ENCODE peak calls at places on chromosomes 3 and 15, in ten cellular contexts. B is ovary; V is K562; F is stomach; G is CD4-positive, alpha-beta memory T cell; J is PC-3; M is uterus; L is GM23248; T is OCI-LY7; O is left ventricle myocardium inferior. U is an unnamed sample.

GRCh38 chr3:139491027-139491700 is 14.8 kb upstream of the RBP2 start:
- DNase-seq in B (no peak), V (no peak), F (no peak), G (no peak), J (peak; percentile 1), M (no peak), L (no peak), T (no peak), O (no peak), U (no peak)

GRCh38 chr15:60006808-60007346 is 2.8 kb downstream of the FOXB1 start:
- DNase-seq in B (no peak), V (no peak), F (no peak), G (no peak), J (no peak), M (no peak), L (no peak), T (no peak), O (no peak), U (no peak)

GRCh38 chr15:73480051-73480450 is 37.1 kb downstream of the REC114 start:
- DNase-seq in B (no peak), V (no peak), F (no peak), G (no peak), J (no peak), M (no peak), L (no peak), T (no peak), O (no peak), U (no peak)

GRCh38 chr15:64216161-64216560 is 53.3 kb upstream of the PPIB start:
- DNase-seq in B (no peak), V (no peak), F (no peak), G (no peak), J (no peak), M (no peak), L (no peak), T (no peak), O (no peak), U (no peak)

GRCh38 chr3:115146032-115146417 is 1.1 kb downstream of the ZBTB20 start:
- DNase-seq in B (no peak), V (peak; percentile 62), F (peak; percentile 31), G (peak; percentile 71), J (peak; percentile 53), M (no peak), L (peak; percentile 92), T (peak; percentile 12), O (no peak), U (peak; percentile 56)

GRCh38 chr15:70345251-70346019 is 247.7 kb upstream of the TLE3 start:
- DNase-seq in B (no peak), V (no peak), F (no peak), G (no peak), J (no peak), M (no peak), L (no peak), T (no peak), O (no peak), U (no peak)

GRCh38 chr15:82680200-82681102 is 29.2 kb downstream of the AP3B2 start:
- DNase-seq in B (peak; percentile 71), V (peak; percentile 92), F (peak; percentile 80), G (peak; percentile 85), J (peak; percentile 78), M (no peak), L (no peak), T (peak; percentile 65), O (no peak), U (peak; percentile 60)

GRCh38 chr3:42205800-42206514 is 60.0 kb downstream of the CCK start:
- DNase-seq in B (no peak), V (no peak), F (no peak), G (no peak), J (no peak), M (no peak), L (no peak), T (no peak), O (no peak), U (no peak)

GRCh38 chr3:169430687-169431404 is 232.7 kb downstream of the MECOM start:
- DNase-seq in B (no peak), V (no peak), F (peak; percentile 60), G (no peak), J (peak; percentile 89), M (no peak), L (no peak), T (peak; percentile 1), O (no peak), U (no peak)

GRCh38 chr3:59436164-59436958 is 386.5 kb upstream of the CFAP20DC start:
- DNase-seq in B (no peak), V (no peak), F (no peak), G (no peak), J (no peak), M (no peak), L (no peak), T (no peak), O (no peak), U (no peak)

GRCh38 chr15:51505251-51505650 is 117.3 kb downstream of the DMXL2 start:
- DNase-seq in B (no peak), V (no peak), F (no peak), G (no peak), J (no peak), M (no peak), L (no peak), T (no peak), O (no peak), U (no peak)

GRCh38 chr3:45105855-45106655 is 40.1 kb downstream of the CDCP1 start:
- DNase-seq in B (no peak), V (peak; percentile 75), F (no peak), G (peak; percentile 78), J (peak; percentile 92), M (no peak), L (peak; percentile 93), T (no peak), O (no peak), U (peak; percentile 18)

GRCh38 chr3:10322355-10322715 is 1.4 kb upstream of the SEC13 start:
- DNase-seq in B (no peak), V (peak; percentile 59), F (no peak), G (peak; percentile 23), J (peak; percentile 63), M (no peak), L (no peak), T (peak; percentile 64), O (no peak), U (no peak)

GRCh38 chr3:100053929-100054620 is 60.2 kb downstream of the FILIP1L start:
- DNase-seq in B (no peak), V (no peak), F (no peak), G (no peak), J (no peak), M (no peak), L (no peak), T (no peak), O (no peak), U (no peak)
- H3K4me1 ChIP-seq in B (no peaks in the 10 kb centered on the region), V (no peaks in the 10 kb centered on the region), F (no peaks in the 10 kb centered on the region), G (no peaks in the 10 kb centered on the region), J (peaks cover 3% of the 10 kb centered on the region), M (no peaks in the 10 kb centered on the region), L (no peaks in the 10 kb centered on the region), T (no peaks in the 10 kb centered on the region), O (peaks cover 14% of the 10 kb centered on the region), U (no peaks in the 10 kb centered on the region)

GRCh38 chr3:12194209-12194608 is 35.5 kb upstream of the TIMP4 start:
- DNase-seq in B (no peak), V (peak; percentile 22), F (no peak), G (no peak), J (peak; percentile 88), M (no peak), L (peak; percentile 88), T (no peak), O (no peak), U (no peak)
- H3K4me1 ChIP-seq in B (peaks cover 2% of the 10 kb centered on the region), V (no peaks in the 10 kb centered on the region), F (peaks cover 24% of the 10 kb centered on the region), G (no peaks in the 10 kb centered on the region), J (peaks cover 56% of the 10 kb centered on the region), M (peaks cover 4% of the 10 kb centered on the region), L (peaks cover 31% of the 10 kb centered on the region), T (peaks cover 3% of the 10 kb centered on the region), O (peaks cover 7% of the 10 kb centered on the region), U (no peaks in the 10 kb centered on the region)

GRCh38 chr3:11569156-11569741 is 74.5 kb downstream of the VGLL4 start:
- DNase-seq in B (no peak), V (no peak), F (no peak), G (no peak), J (no peak), M (peak; percentile 16), L (no peak), T (no peak), O (no peak), U (no peak)
- H3K4me1 ChIP-seq in B (peaks cover 21% of the 10 kb centered on the region), V (peaks cover 4% of the 10 kb centered on the region), F (peaks cover 17% of the 10 kb centered on the region), G (no peaks in the 10 kb centered on the region), J (peaks cover 47% of the 10 kb centered on the region), M (peaks cover 8% of the 10 kb centered on the region), L (peaks cover 42% of the 10 kb centered on the region), T (no peaks in the 10 kb centered on the region), O (peaks cover 86% of the 10 kb centered on the region), U (no peaks in the 10 kb centered on the region)

DNA sequence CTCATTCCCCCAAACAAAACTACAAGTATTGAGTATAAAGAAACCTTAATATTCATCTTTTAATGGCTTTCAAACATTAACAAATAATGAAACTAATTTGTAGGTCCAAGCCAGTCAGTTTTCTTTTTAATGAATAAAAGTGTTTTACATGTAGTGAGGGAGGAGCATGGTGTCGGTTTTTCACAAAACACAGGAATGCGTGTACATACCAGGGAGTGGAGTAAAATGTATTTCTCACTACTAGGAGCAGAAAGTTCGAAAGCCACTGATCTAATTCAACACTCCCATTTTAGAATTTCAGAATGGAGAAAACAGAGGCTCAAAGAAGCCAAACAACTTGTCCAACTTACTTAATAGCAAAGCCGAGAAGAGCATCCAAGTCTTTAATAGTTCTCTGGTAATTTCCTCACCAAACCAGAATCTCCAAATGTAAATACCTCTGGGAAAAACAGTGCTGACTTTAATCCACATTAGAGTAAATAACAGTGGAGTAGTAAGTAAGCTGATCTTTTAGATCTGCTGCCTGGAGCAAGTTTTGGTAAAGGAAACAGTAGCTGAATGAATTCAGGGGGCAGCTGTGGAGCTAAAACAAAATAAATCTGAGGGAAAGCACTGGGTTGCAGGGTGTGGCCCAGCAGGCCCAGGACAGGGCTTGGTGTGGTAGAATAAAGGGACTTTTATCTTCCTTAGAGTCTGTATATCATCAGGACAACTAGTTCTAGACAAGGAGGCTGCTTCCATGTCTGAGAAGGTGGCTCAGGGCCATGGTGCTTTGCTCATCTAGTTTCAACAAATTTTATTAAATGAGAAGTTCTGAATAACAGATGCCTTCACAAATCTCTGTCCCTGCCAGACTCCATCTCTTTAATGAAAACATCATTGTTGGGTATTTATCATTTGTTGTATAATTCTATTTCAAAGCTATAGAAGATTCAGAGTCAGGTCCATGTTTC is 7.8 kb downstream of the ANP32A start:
- DNase-seq in B (no peak), V (no peak), F (no peak), G (no peak), J (no peak), M (no peak), L (peak; percentile 59), T (no peak), O (peak; percentile 39), U (no peak)
- H3K4me1 ChIP-seq in B (peaks cover 4% of the 10 kb centered on the region), V (peaks cover 15% of the 10 kb centered on the region), F (peaks cover 51% of the 10 kb centered on the region), G (peaks cover 77% of the 10 kb centered on the region), J (peaks cover 20% of the 10 kb centered on the region), M (no peaks in the 10 kb centered on the region), L (peaks cover 40% of the 10 kb centered on the region), T (peaks cover 69% of the 10 kb centered on the region), O (peaks cover 99% of the 10 kb centered on the region), U (peaks cover 75% of the 10 kb centered on the region)

DNA sequence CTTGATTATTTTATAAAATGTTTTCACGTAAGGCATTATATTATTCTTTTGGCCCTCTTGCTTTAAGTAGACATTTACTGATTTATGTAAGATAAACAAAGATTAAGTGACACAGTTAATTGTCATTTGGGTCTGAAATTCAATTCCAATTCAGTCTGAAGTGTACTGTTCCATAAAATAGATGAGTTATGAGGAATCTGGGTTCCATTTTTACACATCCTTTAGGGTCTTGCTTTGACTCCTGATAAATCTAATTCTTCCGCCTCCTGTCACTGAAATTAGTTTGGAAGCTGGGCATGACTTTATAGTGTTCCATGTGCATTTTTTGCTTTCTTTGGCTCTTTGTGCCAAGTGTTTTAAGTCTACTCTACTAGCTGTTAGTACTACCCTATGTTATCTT is 14.1 kb downstream of the ARL8B start:
- DNase-seq in B (no peak), V (no peak), F (no peak), G (no peak), J (no peak), M (no peak), L (no peak), T (no peak), O (no peak), U (no peak)
- H3K4me1 ChIP-seq in B (peaks cover 5% of the 10 kb centered on the region), V (no peaks in the 10 kb centered on the region), F (peaks cover 42% of the 10 kb centered on the region), G (peaks cover 47% of the 10 kb centered on the region), J (peaks cover 28% of the 10 kb centered on the region), M (peaks cover 5% of the 10 kb centered on the region), L (peaks cover 36% of the 10 kb centered on the region), T (peaks cover 47% of the 10 kb centered on the region), O (peaks cover 90% of the 10 kb centered on the region), U (peaks cover 39% of the 10 kb centered on the region)